ENCODE peak calls at places on chromosome 11, in ten cellular contexts. E is AG09309, X is HL-60, K is ovary, D is AG10803, Y is AG09319, R is cardiac fibroblast, A is psoas muscle, G is right lobe of liver, T is nephron progenitor cell. Q is an unnamed sample.

GRCh38 chr11:69398529-69399492 is 82.7 kb upstream of the LINC01488 start:
- DNase-seq in G (peak; percentile 55), K (no peak), R (peak; percentile 30), Y (no peak), A (peak; percentile 45), T (peak; percentile 36), D (peak; percentile 79), X (no peak), E (peak; percentile 29), Q (no peak)

GRCh38 chr11:86781546-86781945 is 18.8 kb upstream of the PRSS23 start:
- DNase-seq in G (no peak), X (no peak), A (no peak), R (no peak), T (no peak), Y (no peak), K (no peak), E (no peak), D (no peak), Q (no peak)

GRCh38 chr11:1727861-1728260 is 22.5 kb downstream of the IFITM10 start:
- DNase-seq in G (no peak), A (no peak), D (no peak), E (no peak), X (no peak), T (no peak), K (no peak), Y (no peak), R (no peak), Q (no peak)

GRCh38 chr11:16964501-16964900 is 49.7 kb downstream of the PLEKHA7 start:
- DNase-seq in X (no peak), E (no peak), K (no peak), T (no peak), Y (no peak), R (no peak), G (no peak), D (no peak), A (no peak), Q (no peak)

GRCh38 chr11:84901986-84902385 is 725.2 kb downstream of the DLG2 start:
- DNase-seq in D (peak; percentile 84), A (no peak), T (no peak), K (no peak), X (no peak), Y (peak; percentile 72), R (peak; percentile 1), E (peak; percentile 38), G (no peak), Q (no peak)

GRCh38 chr11:113528982-113529381 is 53.8 kb upstream of the DRD2 start:
- DNase-seq in K (no peak), R (peak; percentile 22), Y (no peak), E (no peak), T (no peak), G (no peak), D (peak; percentile 49), X (no peak), A (no peak), Q (no peak)

GRCh38 chr11:118511576-118511975 is 15.7 kb upstream of the TTC36 start:
- DNase-seq in E (no peak), D (no peak), Y (no peak), T (no peak), X (no peak), K (no peak), G (no peak), A (no peak), R (no peak), Q (no peak)

GRCh38 chr11:123233280-123233977 is 38.4 kb upstream of the CLMP start:
- DNase-seq in A (no peak), G (no peak), K (no peak), Y (no peak), D (peak; percentile 13), R (peak; percentile 37), X (no peak), E (no peak), T (no peak), Q (no peak)

GRCh38 chr11:11422291-11423128 is 69.5 kb upstream of the CSNK2A3 start:
- DNase-seq in K (no peak), G (no peak), X (no peak), E (no peak), A (no peak), R (no peak), Y (no peak), T (no peak), D (no peak), Q (no peak)

GRCh38 chr11:60634151-60634550 is 65.3 kb upstream of the MS4A8 start:
- DNase-seq in R (no peak), K (no peak), Y (no peak), A (no peak), X (no peak), D (no peak), G (no peak), T (peak; percentile 15), E (no peak), Q (peak; percentile 5)

GRCh38 chr11:79400717-79401330 is 40.0 kb downstream of the TENM4 start:
- DNase-seq in G (no peak), Y (no peak), T (peak; percentile 57), X (no peak), K (no peak), R (peak; percentile 43), A (no peak), D (no peak), E (no peak), Q (peak; percentile 15)

GRCh38 chr11:105860105-105860504 is 161.9 kb downstream of the MSANTD4 start:
- DNase-seq in Y (no peak), X (no peak), E (no peak), K (no peak), A (no peak), G (no peak), T (no peak), D (no peak), R (no peak), Q (no peak)

GRCh38 chr11:75563978-75564552 is 2.0 kb downstream of the SERPINH1 start:
- DNase-seq in E (no peak), T (peak; percentile 78), D (peak; percentile 90), A (peak; percentile 80), G (no peak), R (peak; percentile 92), K (peak; percentile 71), X (no peak), Y (no peak), Q (no peak)
- TF ChIP-seq CTCF in E (peak; percentile 76), T (peak; percentile 56), D (peak; percentile 67), A (peak; percentile 38), G (peak; percentile 8), R (peak; percentile 76), K (peak; percentile 72), X (no peak), Y (peak; percentile 67), Q (no peak)

DNA sequence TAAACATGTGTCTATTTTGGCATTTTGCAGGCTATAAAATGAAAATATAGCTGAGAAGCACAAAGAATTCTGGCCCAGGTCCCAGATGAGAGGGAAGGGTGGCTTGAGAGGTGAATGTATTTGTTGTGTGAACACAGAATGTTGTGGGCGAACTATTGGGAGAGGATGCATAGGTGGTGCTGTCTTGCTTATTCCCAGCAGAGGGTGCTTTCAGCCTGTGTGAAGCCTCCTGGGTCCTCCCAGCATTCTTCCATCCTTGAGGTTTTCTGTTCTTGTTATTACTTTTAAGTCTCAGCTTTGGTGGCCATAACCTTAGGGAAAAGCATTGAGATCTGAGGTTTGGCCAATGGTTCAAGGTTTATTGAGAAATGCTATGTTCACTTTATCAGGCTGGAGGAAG is 108.7 kb upstream of the SNX19 start:
- DNase-seq in G (no peak), Y (no peak), A (no peak), T (peak; percentile 15), X (no peak), E (peak; percentile 45), R (peak; percentile 57), D (peak; percentile 56), K (no peak), Q (no peak)
- TF ChIP-seq CTCF in G (peak; percentile 14), Y (peak; percentile 72), A (no peak), T (peak; percentile 51), X (no peak), E (peak; percentile 84), R (peak; percentile 76), D (peak; percentile 75), K (no peak), Q (no peak)

GRCh38 chr11:40185793-40186192 is 1273.7 kb downstream of the LRRC4C start:
- DNase-seq in G (no peak), K (no peak), E (no peak), T (no peak), A (no peak), D (no peak), X (no peak), Y (no peak), R (no peak), Q (no peak)
- TF ChIP-seq CTCF in G (no peak), K (no peak), E (no peak), T (no peak), A (no peak), D (no peak), X (no peak), Y (no peak), R (no peak), Q (no peak)

DNA sequence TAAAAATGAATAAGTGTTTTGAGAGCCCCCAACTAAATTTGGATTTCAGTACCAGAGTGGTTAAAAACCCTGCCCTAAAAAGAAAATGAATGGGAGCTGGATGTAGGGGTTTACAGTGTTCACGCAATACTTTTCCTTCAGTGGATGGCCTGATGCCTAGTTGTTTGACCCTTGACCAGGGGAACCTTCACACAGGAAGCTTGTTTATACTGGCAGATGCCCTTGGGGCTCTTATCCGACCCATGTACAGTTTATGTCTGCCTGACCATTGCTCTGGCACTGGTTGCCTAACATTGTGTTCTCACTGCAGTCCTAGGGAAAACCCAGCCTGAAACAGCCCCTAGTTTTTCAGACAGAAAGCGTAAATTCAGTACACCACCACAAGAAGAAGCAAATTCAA is 35.0 kb downstream of the SLC22A9 start:
- DNase-seq in K (no peak), X (no peak), E (no peak), D (no peak), R (no peak), Y (no peak), G (peak; percentile 75), A (no peak), T (no peak), Q (no peak)
- TF ChIP-seq CTCF in K (no peak), X (no peak), E (no peak), D (no peak), R (no peak), Y (no peak), G (no peak), A (no peak), T (no peak), Q (no peak)